ENCODE peak calls at places on chromosomes 16 and 17, in four cellular contexts. One of them, this sample, is unnamed.

GRCh38 chr16:2692251-2692947 is 10.1 kb downstream of the KCTD5 start:
- DNase-seq in left ventricle myocardium inferior: peak
- DNase-seq in bronchial epithelial cell: no peak
- DNase-seq in foreskin fibroblast: no peak
- DNase-seq in this sample: no peak

GRCh38 chr17:33291248-33292183 is 1.6 kb downstream of the ASIC2 start:
- DNase-seq in left ventricle myocardium inferior: no peak
- DNase-seq in bronchial epithelial cell: no peak
- DNase-seq in foreskin fibroblast: peak
- DNase-seq in this sample: no peak

GRCh38 chr17:48127371-48128051 is 19.9 kb downstream of the SNX11 start:
- DNase-seq in left ventricle myocardium inferior: no peak
- DNase-seq in bronchial epithelial cell: peak
- DNase-seq in foreskin fibroblast: peak
- DNase-seq in this sample: no peak

GRCh38 chr16:50152386-50152806 is 710 bp upstream of the TENT4B start:
- DNase-seq in left ventricle myocardium inferior: peak
- DNase-seq in bronchial epithelial cell: peak
- DNase-seq in foreskin fibroblast: no peak
- DNase-seq in this sample: no peak

GRCh38 chr16:83799336-83799735 is 8.4 kb upstream of the HSBP1 start:
- DNase-seq in left ventricle myocardium inferior: no peak
- DNase-seq in bronchial epithelial cell: peak
- DNase-seq in foreskin fibroblast: no peak
- DNase-seq in this sample: no peak

GRCh38 chr16:53726625-53727024 is 22.7 kb downstream of the FTO start:
- DNase-seq in left ventricle myocardium inferior: no peak
- DNase-seq in bronchial epithelial cell: peak
- DNase-seq in foreskin fibroblast: no peak
- DNase-seq in this sample: no peak

GRCh38 chr16:52552643-52553042 is 5.7 kb upstream of the TOX3 start:
- DNase-seq in left ventricle myocardium inferior: no peak
- DNase-seq in bronchial epithelial cell: peak
- DNase-seq in foreskin fibroblast: no peak
- DNase-seq in this sample: no peak

GRCh38 chr16:22195695-22196558 is 10.2 kb upstream of the EEF2K start:
- DNase-seq in left ventricle myocardium inferior: peak
- DNase-seq in bronchial epithelial cell: peak
- DNase-seq in foreskin fibroblast: peak
- DNase-seq in this sample: peak

GRCh38 chr16:15466886-15467781 is 32.7 kb downstream of the BMERB1 start:
- DNase-seq in left ventricle myocardium inferior: no peak
- DNase-seq in bronchial epithelial cell: peak
- DNase-seq in foreskin fibroblast: no peak
- DNase-seq in this sample: no peak

GRCh38 chr17:1002412-1002753 is 5.5 kb downstream of the TIMM22 start:
- DNase-seq in left ventricle myocardium inferior: no peak
- DNase-seq in bronchial epithelial cell: no peak
- DNase-seq in foreskin fibroblast: no peak
- DNase-seq in this sample: no peak

GRCh38 chr17:47352848-47353247 is 29.1 kb downstream of the EFCAB13 start:
- DNase-seq in left ventricle myocardium inferior: no peak
- DNase-seq in bronchial epithelial cell: no peak
- DNase-seq in foreskin fibroblast: no peak
- DNase-seq in this sample: no peak

GRCh38 chr16:89711601-89712475 is 8.9 kb downstream of the VPS9D1 start:
- DNase-seq in left ventricle myocardium inferior: no peak
- DNase-seq in bronchial epithelial cell: peak
- DNase-seq in foreskin fibroblast: peak
- DNase-seq in this sample: no peak

GRCh38 chr16:29985271-29985811 is 10.1 kb downstream of the HIRIP3 start:
- DNase-seq in left ventricle myocardium inferior: no peak
- DNase-seq in bronchial epithelial cell: no peak
- DNase-seq in foreskin fibroblast: no peak
- DNase-seq in this sample: no peak

GRCh38 chr16:3458278-3458851 is 14.9 kb downstream of the NAA60 start:
- DNase-seq in left ventricle myocardium inferior: no peak
- DNase-seq in bronchial epithelial cell: peak
- DNase-seq in foreskin fibroblast: no peak
- DNase-seq in this sample: no peak

GRCh38 chr17:56593741-56594527 is 435 bp downstream of the NOG start:
- DNase-seq in left ventricle myocardium inferior: peak
- DNase-seq in bronchial epithelial cell: peak
- DNase-seq in foreskin fibroblast: peak
- DNase-seq in this sample: no peak

GRCh38 chr16:76653390-76654026 is 376.3 kb downstream of the CNTNAP4 start:
- DNase-seq in left ventricle myocardium inferior: no peak
- DNase-seq in bronchial epithelial cell: peak
- DNase-seq in foreskin fibroblast: no peak
- DNase-seq in this sample: peak

GRCh38 chr17:32240745-32241144 is 24.9 kb upstream of the RHBDL3 start:
- DNase-seq in left ventricle myocardium inferior: peak
- DNase-seq in bronchial epithelial cell: no peak
- DNase-seq in foreskin fibroblast: no peak
- DNase-seq in this sample: no peak

GRCh38 chr17:76384222-76384986 is at the start of gene SPHK1:
- DNase-seq in left ventricle myocardium inferior: peak
- DNase-seq in bronchial epithelial cell: peak
- DNase-seq in foreskin fibroblast: peak
- DNase-seq in this sample: peak

GRCh38 chr17:44076716-44077594 is 6.4 kb downstream of the G6PC3 start:
- DNase-seq in left ventricle myocardium inferior: no peak
- DNase-seq in bronchial epithelial cell: no peak
- DNase-seq in foreskin fibroblast: no peak
- DNase-seq in this sample: no peak

GRCh38 chr17:41645371-41646063 is 21.1 kb upstream of the KRT17 start:
- DNase-seq in left ventricle myocardium inferior: no peak
- DNase-seq in bronchial epithelial cell: peak
- DNase-seq in foreskin fibroblast: peak
- DNase-seq in this sample: no peak

GRCh38 chr16:85420501-85421337 is 192.4 kb upstream of the GSE1 start:
- DNase-seq in left ventricle myocardium inferior: peak
- DNase-seq in bronchial epithelial cell: no peak
- DNase-seq in foreskin fibroblast: no peak
- DNase-seq in this sample: no peak

GRCh38 chr17:4436846-4437245 is 3.1 kb downstream of the SPNS3 start:
- DNase-seq in left ventricle myocardium inferior: no peak
- DNase-seq in bronchial epithelial cell: no peak
- DNase-seq in foreskin fibroblast: no peak
- DNase-seq in this sample: no peak

GRCh38 chr16:82007189-82007588 is 4.1 kb downstream of the SDR42E1 start:
- DNase-seq in left ventricle myocardium inferior: no peak
- DNase-seq in bronchial epithelial cell: no peak
- DNase-seq in foreskin fibroblast: no peak
- DNase-seq in this sample: no peak

GRCh38 chr17:67276075-67276474 is 31.1 kb upstream of the HELZ start:
- DNase-seq in left ventricle myocardium inferior: no peak
- DNase-seq in bronchial epithelial cell: peak
- DNase-seq in foreskin fibroblast: no peak
- DNase-seq in this sample: no peak

DNA sequence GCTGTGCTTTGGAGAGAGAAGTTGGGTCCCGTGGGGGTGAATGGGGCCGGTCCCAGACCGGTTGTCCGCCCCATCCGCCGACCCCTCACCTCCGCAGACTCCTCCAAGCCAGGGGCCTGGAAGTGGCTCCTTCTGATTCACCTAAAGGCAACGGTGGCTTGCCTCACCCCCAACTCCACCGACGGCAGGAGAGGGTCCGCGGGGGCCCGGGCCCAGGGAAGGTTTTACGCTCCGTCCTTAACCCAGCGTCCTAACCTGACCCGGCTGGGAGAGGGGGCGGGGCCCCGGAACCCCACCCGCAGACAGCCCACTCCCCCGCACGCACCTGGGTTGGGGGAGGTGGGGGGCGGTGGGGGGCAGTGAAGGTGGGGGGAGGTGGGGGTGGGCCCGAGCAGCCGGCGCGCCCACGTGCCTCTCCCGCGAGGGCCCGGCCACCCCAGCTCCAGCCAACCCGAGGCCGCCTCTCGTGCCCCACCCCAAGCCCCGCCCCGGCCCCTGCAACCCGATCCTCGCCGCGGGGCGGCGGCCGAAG is 12.7 kb upstream of the CD300A start:
- DNase-seq in left ventricle myocardium inferior: no peak
- DNase-seq in bronchial epithelial cell: no peak
- DNase-seq in foreskin fibroblast: no peak
- DNase-seq in this sample: no peak
- H3K4me3 ChIP-seq in left ventricle myocardium inferior: peak
- H3K4me3 ChIP-seq in bronchial epithelial cell: peak
- H3K4me3 ChIP-seq in foreskin fibroblast: no peak
- H3K4me3 ChIP-seq in this sample: peak

DNA sequence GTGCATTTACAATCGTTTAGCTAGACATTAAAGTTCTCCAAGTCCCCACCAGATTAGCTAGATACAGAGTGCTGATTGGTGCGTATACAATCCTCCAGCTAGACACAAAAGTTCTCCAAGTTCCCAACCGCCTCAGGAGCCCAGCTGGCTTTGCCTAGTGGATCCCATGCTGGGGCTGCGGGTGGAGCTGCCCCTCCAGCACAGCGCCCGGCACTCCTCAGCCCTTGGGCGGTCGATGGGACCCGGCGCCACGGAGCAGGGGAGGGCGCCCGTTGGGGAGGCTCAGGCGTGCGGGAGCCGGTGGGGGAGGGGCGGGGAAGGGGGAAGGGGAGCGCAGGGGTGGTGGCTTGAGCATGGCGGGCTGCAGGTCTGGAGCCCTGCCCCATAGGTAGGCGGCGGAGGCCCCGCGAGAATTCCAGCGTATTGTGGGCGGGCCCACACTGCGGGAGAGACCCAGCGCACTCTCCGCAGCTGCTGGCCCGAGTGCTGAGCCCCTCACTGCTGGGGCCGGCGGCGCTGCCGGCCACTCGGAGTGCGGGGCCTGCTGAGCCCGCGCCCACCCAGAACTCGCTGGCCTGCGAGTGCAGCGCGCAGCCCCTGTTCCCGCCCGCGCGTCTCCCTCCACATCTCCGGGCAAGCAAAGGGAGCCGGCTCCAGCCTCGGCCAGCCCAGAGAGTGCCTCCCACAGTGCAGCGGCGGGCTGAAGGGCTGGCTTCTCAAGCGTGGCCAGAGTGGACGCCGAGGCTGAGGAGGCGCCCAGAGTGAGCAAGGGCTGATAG is 907.5 kb downstream of the CDH8 start:
- DNase-seq in left ventricle myocardium inferior: no peak
- DNase-seq in bronchial epithelial cell: no peak
- DNase-seq in foreskin fibroblast: no peak
- DNase-seq in this sample: no peak
- H3K4me3 ChIP-seq in left ventricle myocardium inferior: no peak
- H3K4me3 ChIP-seq in bronchial epithelial cell: no peak
- H3K4me3 ChIP-seq in foreskin fibroblast: no peak
- H3K4me3 ChIP-seq in this sample: no peak

DNA sequence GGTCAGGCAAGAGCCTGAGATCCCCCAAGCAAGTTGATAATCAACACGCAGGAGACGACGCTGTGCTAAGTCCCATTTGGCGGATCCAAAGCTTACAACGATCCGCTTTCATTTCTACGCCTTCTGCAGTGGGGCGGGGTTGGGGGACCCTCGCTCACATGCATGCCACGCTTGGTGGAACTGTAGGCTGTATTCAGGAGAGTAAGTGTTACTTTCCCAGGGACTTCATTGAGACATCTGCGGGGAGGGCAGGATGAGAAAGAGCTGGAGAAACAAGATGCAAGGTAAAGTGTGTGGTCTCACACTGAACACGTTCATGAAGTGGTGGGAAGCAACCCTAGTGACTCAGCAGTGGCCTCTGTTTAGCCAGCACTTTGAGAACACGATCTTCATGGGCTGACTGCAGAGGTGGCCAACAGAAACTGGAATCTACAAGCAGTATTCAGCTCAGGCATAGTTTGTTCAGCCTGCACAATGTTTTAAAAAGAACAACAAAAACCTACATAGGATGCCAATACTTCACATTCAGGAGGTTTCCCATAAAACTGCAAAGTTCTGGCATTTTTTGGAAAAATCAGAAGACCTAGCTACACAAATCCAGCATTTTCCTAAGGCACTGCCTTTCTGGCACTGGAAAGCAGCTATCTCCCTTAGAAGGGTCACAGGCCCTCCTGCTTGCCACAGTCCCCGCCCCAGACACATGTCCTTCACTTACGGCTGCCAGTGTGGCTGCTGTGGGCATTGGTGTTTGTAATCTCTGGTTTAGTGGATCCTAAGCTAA is 100.3 kb downstream of the XYLT1 start:
- DNase-seq in left ventricle myocardium inferior: no peak
- DNase-seq in bronchial epithelial cell: no peak
- DNase-seq in foreskin fibroblast: no peak
- DNase-seq in this sample: peak
- H3K4me3 ChIP-seq in left ventricle myocardium inferior: no peak
- H3K4me3 ChIP-seq in bronchial epithelial cell: no peak
- H3K4me3 ChIP-seq in foreskin fibroblast: no peak
- H3K4me3 ChIP-seq in this sample: no peak

DNA sequence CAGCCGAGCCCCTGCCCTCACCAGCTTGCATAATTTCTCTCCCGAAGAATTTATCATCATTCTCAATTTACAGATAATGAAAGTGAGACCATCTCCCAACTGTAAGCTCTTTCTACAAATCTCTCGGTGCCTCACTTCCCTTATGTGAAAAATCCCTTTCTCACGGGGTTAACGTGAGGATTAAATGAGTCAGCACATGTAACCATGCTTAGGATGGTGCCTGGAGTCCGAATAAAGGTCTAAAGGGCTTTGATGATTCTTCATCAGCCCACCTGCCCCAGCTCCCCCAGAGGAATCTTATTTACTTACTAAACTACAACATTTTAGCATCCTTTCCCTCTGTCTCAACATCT is 24.8 kb upstream of the PIK3R6 start:
- DNase-seq in left ventricle myocardium inferior: no peak
- DNase-seq in bronchial epithelial cell: no peak
- DNase-seq in foreskin fibroblast: no peak
- DNase-seq in this sample: no peak
- H3K4me3 ChIP-seq in left ventricle myocardium inferior: no peak
- H3K4me3 ChIP-seq in bronchial epithelial cell: no peak
- H3K4me3 ChIP-seq in foreskin fibroblast: no peak
- H3K4me3 ChIP-seq in this sample: no peak

DNA sequence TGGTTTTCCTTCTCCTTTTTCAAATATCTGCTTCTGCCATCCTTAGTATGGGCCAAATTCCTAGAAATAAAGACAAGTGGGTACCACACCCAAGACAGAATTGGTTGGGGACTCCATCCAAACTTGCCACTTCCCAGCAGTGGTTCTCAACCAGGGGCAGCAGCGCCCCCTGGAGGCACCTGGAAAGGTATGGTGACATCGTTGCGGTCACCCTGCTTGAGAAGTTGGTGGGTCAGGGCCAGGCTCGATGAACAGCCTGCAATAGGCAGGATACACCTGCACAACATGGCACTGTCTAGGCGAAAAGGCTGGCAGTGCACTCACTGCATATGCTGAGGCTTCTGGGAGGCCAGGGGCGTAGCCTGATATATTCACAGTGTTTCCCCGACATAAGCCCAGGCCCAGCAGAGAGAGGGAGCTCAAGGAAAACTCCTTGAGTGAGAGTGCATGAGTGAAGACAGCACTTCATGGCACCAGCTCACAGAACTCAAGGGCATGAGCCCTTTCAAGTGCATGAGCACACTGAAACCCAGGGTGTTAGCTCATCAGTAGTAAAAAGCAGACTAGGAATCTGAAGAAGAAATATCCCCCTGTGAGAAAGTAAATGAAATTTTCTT is 57.7 kb downstream of the CMC2 start:
- DNase-seq in left ventricle myocardium inferior: peak
- DNase-seq in bronchial epithelial cell: no peak
- DNase-seq in foreskin fibroblast: no peak
- DNase-seq in this sample: no peak
- H3K4me3 ChIP-seq in left ventricle myocardium inferior: no peak
- H3K4me3 ChIP-seq in bronchial epithelial cell: no peak
- H3K4me3 ChIP-seq in foreskin fibroblast: no peak
- H3K4me3 ChIP-seq in this sample: no peak